ENCODE peak calls at places on chromosome 11, in five cellular contexts. V, X, E, F and A are unnamed samples.

GRCh38 chr11:75955443-75955842 is 140.4 kb downstream of the UVRAG start:
- DNase-seq in F (no peak), E (no peak), X (no peak), V (no peak), A (no peak)

GRCh38 chr11:19934828-19935259 is 222.2 kb downstream of the NAV2 start:
- DNase-seq in V (peak), F (no peak), E (no peak), X (peak), A (no peak)

GRCh38 chr11:13868710-13869403 is 93.7 kb upstream of the SPON1 start:
- DNase-seq in E (no peak), F (no peak), V (peak), X (no peak), A (no peak)

GRCh38 chr11:64043545-64043944 is 7.8 kb downstream of the FLRT1 start:
- DNase-seq in V (no peak), E (no peak), X (no peak), F (no peak), A (no peak)

GRCh38 chr11:36164522-36165250 is 124.5 kb downstream of the COMMD9 start:
- DNase-seq in V (peak), E (no peak), X (peak), F (no peak), A (no peak)

GRCh38 chr11:2825261-2825885 is 60.2 kb downstream of the CDKN1C start:
- DNase-seq in F (peak), E (peak), X (no peak), V (no peak), A (peak)

GRCh38 chr11:70756341-70756740 is 358.0 kb downstream of the CTTN start:
- DNase-seq in V (no peak), E (no peak), X (no peak), F (no peak), A (no peak)

GRCh38 chr11:125408281-125408680 is 87.8 kb downstream of the FEZ1 start:
- DNase-seq in F (peak), E (no peak), X (no peak), V (no peak), A (no peak)

GRCh38 chr11:5666396-5666780 is 18.5 kb downstream of the TRIM5 start:
- DNase-seq in F (no peak), V (no peak), X (peak), E (peak), A (no peak)

GRCh38 chr11:115501895-115502589 is 2.2 kb downstream of the CADM1 start:
- DNase-seq in E (no peak), F (no peak), X (no peak), V (no peak), A (no peak)

GRCh38 chr11:118113031-118113430 is 26.3 kb upstream of the SMIM35 start:
- DNase-seq in V (no peak), X (no peak), F (no peak), E (no peak), A (no peak)

GRCh38 chr11:69040581-69041260 is 8.0 kb upstream of the TPCN2 start:
- DNase-seq in V (no peak), E (peak), F (no peak), X (peak), A (peak)

GRCh38 chr11:48055292-48056132 is 75.2 kb downstream of the PTPRJ start:
- DNase-seq in V (peak), F (no peak), E (peak), X (peak), A (peak)

GRCh38 chr11:134332189-134332631 is 422 bp downstream of the GLB1L2 start:
- DNase-seq in E (no peak), X (no peak), F (no peak), V (peak), A (no peak)
- TF ChIP-seq CTCF in E (no peak), X (no peak), F (no peak), V (no peak), A (no peak)

GRCh38 chr11:106021967-106022794 is at the start of gene MSANTD4:
- DNase-seq in V (peak), F (peak), X (peak), E (peak), A (peak)
- TF ChIP-seq CTCF in V (no peak), F (no peak), X (no peak), E (no peak), A (no peak)

GRCh38 chr11:120238968-120239620 is 846 bp upstream of the POU2F3 start:
- DNase-seq in X (no peak), V (no peak), E (no peak), F (no peak), A (no peak)

GRCh38 chr11:120240866-120241265 is 926 bp downstream of the POU2F3 start:
- DNase-seq in E (no peak), X (no peak), V (no peak), F (no peak), A (no peak)

GRCh38 chr11:120243221-120243620 is 3.3 kb downstream of the POU2F3 start:
- DNase-seq in X (no peak), E (no peak), V (no peak), F (no peak), A (no peak)

GRCh38 chr11:120241277-120241676 is 1.3 kb downstream of the POU2F3 start:
- DNase-seq in V (no peak), F (no peak), E (no peak), X (no peak), A (no peak)

DNA sequence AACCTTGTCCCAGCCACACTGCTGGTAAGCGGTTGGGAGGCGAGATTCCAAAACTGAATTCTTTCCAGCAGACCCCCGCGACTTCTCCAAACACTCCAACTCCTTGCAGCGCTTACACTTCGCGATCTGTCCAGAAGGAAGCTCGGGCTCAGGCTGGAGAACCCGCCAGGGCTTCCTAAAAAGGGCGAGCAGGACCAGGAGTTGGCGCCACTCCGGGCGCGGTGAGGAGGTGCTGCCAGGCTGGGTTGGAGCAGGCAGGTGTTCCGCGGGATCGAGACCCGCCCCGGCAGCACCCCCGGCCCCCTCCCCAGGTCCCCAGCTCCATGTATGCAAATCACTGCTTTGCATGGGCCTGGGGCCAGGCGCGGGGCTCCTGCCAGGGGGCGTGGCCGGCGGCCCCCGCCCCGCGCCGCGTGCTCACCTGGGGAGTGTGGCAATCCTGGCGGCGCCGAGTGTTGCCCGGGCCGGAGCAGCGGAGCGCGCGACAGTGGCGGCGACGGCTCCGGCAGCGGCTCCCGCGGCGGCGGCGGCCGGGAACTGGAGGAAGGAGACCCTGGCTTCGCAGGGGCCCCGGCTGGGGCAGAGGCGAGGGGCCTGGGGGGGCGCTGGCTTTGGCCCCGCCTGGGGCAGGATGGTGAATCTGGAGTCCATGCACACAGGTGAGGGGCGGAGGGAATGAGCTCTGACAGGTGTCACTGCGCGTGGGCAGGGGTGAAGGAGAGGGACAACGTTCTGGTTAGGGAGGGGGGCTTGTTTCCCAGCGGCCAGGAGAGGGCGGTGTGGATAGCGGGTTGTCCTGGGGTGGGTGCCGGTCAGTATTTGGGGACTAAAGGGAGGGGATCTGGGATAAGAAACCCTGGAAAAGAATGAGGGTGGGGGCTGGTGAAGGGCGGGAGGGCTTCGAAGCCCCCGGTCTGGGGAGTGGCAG is at the start of gene POU2F3:
- DNase-seq in V (no peak), E (no peak), F (no peak), X (no peak), A (no peak)
- TF ChIP-seq CTCF in V (peak), E (peak), F (no peak), X (peak), A (peak)

DNA sequence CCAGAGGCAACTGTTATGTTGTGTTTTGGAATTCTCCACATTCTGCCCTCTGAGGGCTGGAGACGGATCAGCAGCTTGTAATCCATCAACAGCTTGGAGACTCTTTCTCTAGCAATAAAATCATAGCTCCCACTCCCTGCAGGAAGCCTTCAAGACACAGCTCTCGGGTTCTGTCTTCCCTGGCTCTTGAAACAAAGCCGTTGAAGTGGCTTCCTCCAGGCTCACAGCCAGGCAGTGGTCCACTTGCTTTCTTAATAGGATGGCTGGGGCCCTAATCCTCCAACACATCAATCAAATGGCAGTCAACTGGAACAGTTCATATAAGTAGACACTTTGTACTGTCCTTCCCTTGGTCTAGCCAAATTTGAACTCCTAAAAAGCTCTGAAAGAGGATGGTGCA is 74.4 kb downstream of the SC5D start:
- DNase-seq in V (no peak), F (no peak), E (no peak), X (no peak), A (no peak)
- TF ChIP-seq CTCF in V (no peak), F (no peak), E (no peak), X (no peak), A (no peak)

GRCh38 chr11:57155838-57156583 is 25.7 kb upstream of the LRRC55 start:
- DNase-seq in E (no peak), F (no peak), V (peak), X (no peak), A (no peak)
- TF ChIP-seq CTCF in E (no peak), F (no peak), V (no peak), X (no peak), A (no peak)

DNA sequence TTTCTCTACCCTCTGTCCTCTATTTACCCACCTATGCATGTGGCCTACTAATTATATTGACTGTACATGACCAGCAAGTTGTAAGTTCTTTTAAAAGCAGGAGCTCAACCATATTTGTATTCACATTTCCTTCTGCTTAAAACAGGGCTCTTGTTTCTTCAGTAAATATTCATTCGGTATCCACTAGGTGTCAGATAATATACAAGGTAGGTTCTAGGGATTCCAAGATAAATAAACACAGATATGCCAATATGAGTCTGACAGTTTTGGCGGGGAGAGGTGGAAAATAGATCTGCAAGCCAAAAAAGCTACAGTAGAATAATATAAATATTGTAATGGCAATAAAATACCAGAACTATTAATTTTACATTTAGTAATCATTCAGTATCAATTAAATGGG is 15.3 kb upstream of the RAB30 start:
- DNase-seq in X (no peak), E (no peak), V (peak), F (no peak), A (no peak)
- TF ChIP-seq CTCF in X (peak), E (peak), V (peak), F (no peak), A (peak)

GRCh38 chr11:27717377-27717776 is 17.1 kb upstream of the BDNF start:
- DNase-seq in V (peak), F (no peak), E (no peak), X (no peak), A (no peak)
- TF ChIP-seq CTCF in V (peak), F (no peak), E (no peak), X (peak), A (peak)